ENCODE peak calls at places on chromosomes 5 and 9, in eight cellular contexts. One of them, this sample, is unnamed.

GRCh38 chr5:31682847-31683246 is 43.9 kb downstream of the PDZD2 start:
- DNase-seq in NCI-H345: no peak
- DNase-seq in SW 1271: no peak
- DNase-seq in stimulated activated CD8-positive, alpha-beta memory T cell treated with anti-CD3 and anti-CD28 coated beads, Interleukin-15, amount 100 ng/mL, for 4 hours: no peak
- DNase-seq in posterior cingulate gyrus: no peak
- DNase-seq in activated CD4-positive, alpha-beta T cell treated with anti-CD3 and anti-CD28 coated beads, Interleukin-2, amount 50 U/mL, for 4 hours: no peak
- DNase-seq in NCI-H1048: no peak
- DNase-seq in stimulated activated CD4-positive, alpha-beta T cell treated with anti-CD3 and anti-CD28 coated beads, Interleukin-2, amount 100 ng/mL, for 4 hours: no peak
- DNase-seq in this sample: no peak

GRCh38 chr9:89598926-89599325 is 5.9 kb upstream of the GADD45G start:
- DNase-seq in NCI-H1048: no peak
- DNase-seq in posterior cingulate gyrus: no peak
- DNase-seq in stimulated activated CD8-positive, alpha-beta memory T cell treated with anti-CD3 and anti-CD28 coated beads, Interleukin-15, amount 100 ng/mL, for 4 hours: no peak
- DNase-seq in NCI-H345: no peak
- DNase-seq in stimulated activated CD4-positive, alpha-beta T cell treated with anti-CD3 and anti-CD28 coated beads, Interleukin-2, amount 100 ng/mL, for 4 hours: no peak
- DNase-seq in SW 1271: no peak
- DNase-seq in activated CD4-positive, alpha-beta T cell treated with anti-CD3 and anti-CD28 coated beads, Interleukin-2, amount 50 U/mL, for 4 hours: no peak
- DNase-seq in this sample: no peak

GRCh38 chr9:7316967-7317366 is 482.6 kb downstream of the DMAC1 start:
- DNase-seq in stimulated activated CD8-positive, alpha-beta memory T cell treated with anti-CD3 and anti-CD28 coated beads, Interleukin-15, amount 100 ng/mL, for 4 hours: no peak
- DNase-seq in activated CD4-positive, alpha-beta T cell treated with anti-CD3 and anti-CD28 coated beads, Interleukin-2, amount 50 U/mL, for 4 hours: no peak
- DNase-seq in stimulated activated CD4-positive, alpha-beta T cell treated with anti-CD3 and anti-CD28 coated beads, Interleukin-2, amount 100 ng/mL, for 4 hours: no peak
- DNase-seq in NCI-H1048: no peak
- DNase-seq in NCI-H345: no peak
- DNase-seq in SW 1271: no peak
- DNase-seq in posterior cingulate gyrus: no peak
- DNase-seq in this sample: no peak

GRCh38 chr5:159392881-159393280 is 62.6 kb upstream of the IL12B start:
- DNase-seq in posterior cingulate gyrus: no peak
- DNase-seq in stimulated activated CD8-positive, alpha-beta memory T cell treated with anti-CD3 and anti-CD28 coated beads, Interleukin-15, amount 100 ng/mL, for 4 hours: no peak
- DNase-seq in SW 1271: no peak
- DNase-seq in NCI-H345: no peak
- DNase-seq in stimulated activated CD4-positive, alpha-beta T cell treated with anti-CD3 and anti-CD28 coated beads, Interleukin-2, amount 100 ng/mL, for 4 hours: no peak
- DNase-seq in NCI-H1048: no peak
- DNase-seq in activated CD4-positive, alpha-beta T cell treated with anti-CD3 and anti-CD28 coated beads, Interleukin-2, amount 50 U/mL, for 4 hours: no peak
- DNase-seq in this sample: no peak

GRCh38 chr9:90287567-90288274 is 354.9 kb downstream of the DIRAS2 start:
- DNase-seq in SW 1271: no peak
- DNase-seq in NCI-H345: no peak
- DNase-seq in NCI-H1048: no peak
- DNase-seq in stimulated activated CD4-positive, alpha-beta T cell treated with anti-CD3 and anti-CD28 coated beads, Interleukin-2, amount 100 ng/mL, for 4 hours: no peak
- DNase-seq in activated CD4-positive, alpha-beta T cell treated with anti-CD3 and anti-CD28 coated beads, Interleukin-2, amount 50 U/mL, for 4 hours: no peak
- DNase-seq in posterior cingulate gyrus: no peak
- DNase-seq in stimulated activated CD8-positive, alpha-beta memory T cell treated with anti-CD3 and anti-CD28 coated beads, Interleukin-15, amount 100 ng/mL, for 4 hours: no peak
- DNase-seq in this sample: no peak

GRCh38 chr5:1799110-1799601 is 481 bp downstream of the MRPL36 start:
- DNase-seq in NCI-H345: peak; percentile 34
- DNase-seq in stimulated activated CD4-positive, alpha-beta T cell treated with anti-CD3 and anti-CD28 coated beads, Interleukin-2, amount 100 ng/mL, for 4 hours: no peak
- DNase-seq in posterior cingulate gyrus: no peak
- DNase-seq in stimulated activated CD8-positive, alpha-beta memory T cell treated with anti-CD3 and anti-CD28 coated beads, Interleukin-15, amount 100 ng/mL, for 4 hours: no peak
- DNase-seq in activated CD4-positive, alpha-beta T cell treated with anti-CD3 and anti-CD28 coated beads, Interleukin-2, amount 50 U/mL, for 4 hours: no peak
- DNase-seq in SW 1271: no peak
- DNase-seq in NCI-H1048: no peak
- DNase-seq in this sample: no peak

GRCh38 chr5:14735944-14736343 is 71.4 kb downstream of the OTULIN start:
- DNase-seq in NCI-H1048: no peak
- DNase-seq in NCI-H345: no peak
- DNase-seq in stimulated activated CD4-positive, alpha-beta T cell treated with anti-CD3 and anti-CD28 coated beads, Interleukin-2, amount 100 ng/mL, for 4 hours: no peak
- DNase-seq in posterior cingulate gyrus: no peak
- DNase-seq in stimulated activated CD8-positive, alpha-beta memory T cell treated with anti-CD3 and anti-CD28 coated beads, Interleukin-15, amount 100 ng/mL, for 4 hours: no peak
- DNase-seq in activated CD4-positive, alpha-beta T cell treated with anti-CD3 and anti-CD28 coated beads, Interleukin-2, amount 50 U/mL, for 4 hours: no peak
- DNase-seq in SW 1271: no peak
- DNase-seq in this sample: no peak

GRCh38 chr5:123776761-123777160 is 264.8 kb downstream of the CSNK1G3 start:
- DNase-seq in posterior cingulate gyrus: no peak
- DNase-seq in stimulated activated CD8-positive, alpha-beta memory T cell treated with anti-CD3 and anti-CD28 coated beads, Interleukin-15, amount 100 ng/mL, for 4 hours: no peak
- DNase-seq in SW 1271: no peak
- DNase-seq in NCI-H345: no peak
- DNase-seq in NCI-H1048: no peak
- DNase-seq in stimulated activated CD4-positive, alpha-beta T cell treated with anti-CD3 and anti-CD28 coated beads, Interleukin-2, amount 100 ng/mL, for 4 hours: no peak
- DNase-seq in activated CD4-positive, alpha-beta T cell treated with anti-CD3 and anti-CD28 coated beads, Interleukin-2, amount 50 U/mL, for 4 hours: no peak
- DNase-seq in this sample: no peak

GRCh38 chr9:70262384-70262783 is 3.6 kb downstream of the SMC5 start:
- DNase-seq in activated CD4-positive, alpha-beta T cell treated with anti-CD3 and anti-CD28 coated beads, Interleukin-2, amount 50 U/mL, for 4 hours: no peak
- DNase-seq in posterior cingulate gyrus: no peak
- DNase-seq in SW 1271: no peak
- DNase-seq in NCI-H345: no peak
- DNase-seq in stimulated activated CD4-positive, alpha-beta T cell treated with anti-CD3 and anti-CD28 coated beads, Interleukin-2, amount 100 ng/mL, for 4 hours: no peak
- DNase-seq in NCI-H1048: no peak
- DNase-seq in stimulated activated CD8-positive, alpha-beta memory T cell treated with anti-CD3 and anti-CD28 coated beads, Interleukin-15, amount 100 ng/mL, for 4 hours: no peak
- DNase-seq in this sample: no peak

GRCh38 chr9:83706703-83707517 is 848 bp downstream of the UBQLN1 start:
- DNase-seq in SW 1271: no peak
- DNase-seq in NCI-H345: peak; percentile 17
- DNase-seq in stimulated activated CD8-positive, alpha-beta memory T cell treated with anti-CD3 and anti-CD28 coated beads, Interleukin-15, amount 100 ng/mL, for 4 hours: peak; percentile 63
- DNase-seq in activated CD4-positive, alpha-beta T cell treated with anti-CD3 and anti-CD28 coated beads, Interleukin-2, amount 50 U/mL, for 4 hours: peak; percentile 54
- DNase-seq in NCI-H1048: no peak
- DNase-seq in stimulated activated CD4-positive, alpha-beta T cell treated with anti-CD3 and anti-CD28 coated beads, Interleukin-2, amount 100 ng/mL, for 4 hours: peak; percentile 61
- DNase-seq in posterior cingulate gyrus: peak; percentile 18
- DNase-seq in this sample: no peak

GRCh38 chr5:68419637-68420452 is 204.3 kb downstream of the PIK3R1 start:
- DNase-seq in stimulated activated CD4-positive, alpha-beta T cell treated with anti-CD3 and anti-CD28 coated beads, Interleukin-2, amount 100 ng/mL, for 4 hours: no peak
- DNase-seq in posterior cingulate gyrus: no peak
- DNase-seq in stimulated activated CD8-positive, alpha-beta memory T cell treated with anti-CD3 and anti-CD28 coated beads, Interleukin-15, amount 100 ng/mL, for 4 hours: no peak
- DNase-seq in SW 1271: no peak
- DNase-seq in NCI-H345: no peak
- DNase-seq in activated CD4-positive, alpha-beta T cell treated with anti-CD3 and anti-CD28 coated beads, Interleukin-2, amount 50 U/mL, for 4 hours: no peak
- DNase-seq in NCI-H1048: no peak
- DNase-seq in this sample: no peak

GRCh38 chr9:90907790-90908189 is 106.2 kb downstream of the SYK start:
- DNase-seq in stimulated activated CD4-positive, alpha-beta T cell treated with anti-CD3 and anti-CD28 coated beads, Interleukin-2, amount 100 ng/mL, for 4 hours: no peak
- DNase-seq in NCI-H1048: no peak
- DNase-seq in posterior cingulate gyrus: no peak
- DNase-seq in SW 1271: no peak
- DNase-seq in NCI-H345: no peak
- DNase-seq in activated CD4-positive, alpha-beta T cell treated with anti-CD3 and anti-CD28 coated beads, Interleukin-2, amount 50 U/mL, for 4 hours: no peak
- DNase-seq in stimulated activated CD8-positive, alpha-beta memory T cell treated with anti-CD3 and anti-CD28 coated beads, Interleukin-15, amount 100 ng/mL, for 4 hours: no peak
- DNase-seq in this sample: no peak

GRCh38 chr5:17061973-17062470 is 125.9 kb upstream of the MYO10 start:
- DNase-seq in NCI-H345: no peak
- DNase-seq in posterior cingulate gyrus: no peak
- DNase-seq in stimulated activated CD4-positive, alpha-beta T cell treated with anti-CD3 and anti-CD28 coated beads, Interleukin-2, amount 100 ng/mL, for 4 hours: no peak
- DNase-seq in SW 1271: no peak
- DNase-seq in stimulated activated CD8-positive, alpha-beta memory T cell treated with anti-CD3 and anti-CD28 coated beads, Interleukin-15, amount 100 ng/mL, for 4 hours: no peak
- DNase-seq in NCI-H1048: no peak
- DNase-seq in activated CD4-positive, alpha-beta T cell treated with anti-CD3 and anti-CD28 coated beads, Interleukin-2, amount 50 U/mL, for 4 hours: no peak
- DNase-seq in this sample: no peak

GRCh38 chr5:112762113-112762810 is 24.6 kb downstream of the APC start:
- DNase-seq in stimulated activated CD4-positive, alpha-beta T cell treated with anti-CD3 and anti-CD28 coated beads, Interleukin-2, amount 100 ng/mL, for 4 hours: no peak
- DNase-seq in posterior cingulate gyrus: no peak
- DNase-seq in NCI-H1048: no peak
- DNase-seq in stimulated activated CD8-positive, alpha-beta memory T cell treated with anti-CD3 and anti-CD28 coated beads, Interleukin-15, amount 100 ng/mL, for 4 hours: no peak
- DNase-seq in activated CD4-positive, alpha-beta T cell treated with anti-CD3 and anti-CD28 coated beads, Interleukin-2, amount 50 U/mL, for 4 hours: no peak
- DNase-seq in SW 1271: no peak
- DNase-seq in NCI-H345: no peak
- DNase-seq in this sample: no peak

This sample was measured in esophagus muscularis mucosa.